ENCODE peak calls at places on chromosome 4, in four cellular contexts. A is testis, D is Peyer's patch, F is lower leg skin. V is an unnamed sample.

GRCh38 chr4:183960912-183961569 is 55.9 kb downstream of the STOX2 start:
- DNase-seq in A (no peak), D (no peak), F (no peak), V (no peak)

GRCh38 chr4:93031431-93032098 is 727.8 kb downstream of the GRID2 start:
- DNase-seq in A (no peak), D (no peak), F (no peak), V (no peak)

GRCh38 chr4:85964298-85964697 is 395.6 kb downstream of the MAPK10 start:
- DNase-seq in A (no peak), D (no peak), F (no peak), V (no peak)

GRCh38 chr4:140052050-140052449 is 101.9 kb downstream of the MAML3 start:
- DNase-seq in A (peak), D (peak), F (no peak), V (no peak)

GRCh38 chr4:136078971-136079370 is 1453.3 kb downstream of the PCDH18 start:
- DNase-seq in A (no peak), D (no peak), F (no peak), V (no peak)

GRCh38 chr4:155809835-155810234 is 51.0 kb downstream of the GUCY1B1 start:
- DNase-seq in A (no peak), D (no peak), F (no peak), V (no peak)

GRCh38 chr4:57104706-57105560 is 5.3 kb downstream of the IGFBP7 start:
- DNase-seq in A (no peak), D (no peak), F (no peak), V (no peak)

GRCh38 chr4:188432328-188432727 is 293.1 kb downstream of the TRIML1 start:
- DNase-seq in A (no peak), D (no peak), F (no peak), V (no peak)

GRCh38 chr4:7539659-7540058 is 104.9 kb upstream of the PSAPL1 start:
- DNase-seq in A (peak), D (no peak), F (no peak), V (peak)

GRCh38 chr4:2647403-2648158 is 108.6 kb downstream of the TNIP2 start:
- DNase-seq in A (peak), D (peak), F (peak), V (no peak)

GRCh38 chr4:81351653-81352455 is 119.9 kb downstream of the RASGEF1B start:
- DNase-seq in A (peak), D (peak), F (peak), V (no peak)

GRCh38 chr4:32962100-32962499 is 2241.9 kb downstream of the PCDH7 start:
- DNase-seq in A (no peak), D (no peak), F (no peak), V (no peak)

GRCh38 chr4:88159137-88159725 is 792 bp upstream of the ABCG2 start:
- DNase-seq in A (peak), D (no peak), F (no peak), V (no peak)

GRCh38 chr4:1416948-1417260 is 10.7 kb upstream of the NKX1-1 start:
- DNase-seq in A (no peak), D (peak), F (peak), V (no peak)

GRCh38 chr4:1571165-1571908 is 112.8 kb downstream of the FAM53A start:
- DNase-seq in A (no peak), D (no peak), F (no peak), V (no peak)

GRCh38 chr4:155855897-155856296 is 10.2 kb downstream of the ASIC5 start:
- DNase-seq in A (no peak), D (no peak), F (no peak), V (no peak)

GRCh38 chr4:74097161-74097560 is 1.8 kb downstream of the CXCL2 start:
- DNase-seq in A (no peak), D (no peak), F (no peak), V (no peak)

GRCh38 chr4:74096265-74096980 is 2.6 kb downstream of the CXCL2 start:
- DNase-seq in A (no peak), D (no peak), F (no peak), V (no peak)

GRCh38 chr4:74100531-74100930 is 1.5 kb upstream of the CXCL2 start:
- DNase-seq in A (no peak), D (no peak), F (no peak), V (no peak)

GRCh38 chr4:74097631-74098550 is 1.1 kb downstream of the CXCL2 start:
- DNase-seq in A (no peak), D (no peak), F (no peak), V (no peak)

GRCh38 chr4:74098628-74098995 is 383 bp downstream of the CXCL2 start:
- DNase-seq in A (no peak), D (no peak), F (no peak), V (no peak)
- TF ChIP-seq CTCF in A (peak), D (no peak), F (no peak), V (no peak)

GRCh38 chr4:153234923-153235322 is 30.7 kb downstream of the TRIM2 start:
- DNase-seq in A (no peak), D (no peak), F (no peak), V (no peak)

GRCh38 chr4:153233761-153234371 is 29.6 kb downstream of the TRIM2 start:
- DNase-seq in A (no peak), D (no peak), F (peak), V (no peak)

GRCh38 chr4:153228512-153229145 is 24.4 kb downstream of the TRIM2 start:
- DNase-seq in A (no peak), D (no peak), F (no peak), V (no peak)

GRCh38 chr4:153227501-153227900 is 23.3 kb downstream of the TRIM2 start:
- DNase-seq in A (no peak), D (no peak), F (no peak), V (no peak)

GRCh38 chr4:153232768-153233167 is 28.5 kb downstream of the TRIM2 start:
- DNase-seq in A (no peak), D (no peak), F (peak), V (no peak)
- TF ChIP-seq CTCF in A (no peak), D (no peak), F (no peak), V (no peak)

DNA sequence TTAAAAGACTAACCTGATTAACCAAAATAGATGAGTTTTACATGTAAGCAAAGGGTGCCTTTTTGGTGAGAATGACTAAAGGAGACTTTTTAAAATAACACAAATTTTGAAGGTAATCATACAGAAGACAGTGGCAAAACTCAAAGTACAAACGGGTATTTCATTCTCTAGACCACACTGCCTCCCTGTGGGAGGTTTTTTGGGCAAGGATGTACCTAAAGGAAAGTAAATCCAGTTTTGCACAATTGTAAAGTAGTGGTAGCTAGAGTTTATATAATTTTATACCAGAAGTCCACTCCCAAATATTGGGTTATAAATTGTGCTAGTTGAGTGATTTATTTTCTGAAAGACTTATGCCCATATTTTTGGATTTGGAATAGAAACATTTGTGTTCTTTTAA is 201.0 kb downstream of the PAPSS1 start:
- DNase-seq in A (peak), D (no peak), F (no peak), V (no peak)
- TF ChIP-seq CTCF in A (no peak), D (no peak), F (no peak), V (peak)

GRCh38 chr4:40990202-40990898 is 224.0 kb downstream of the APBB2 start:
- DNase-seq in A (no peak), D (no peak), F (no peak), V (peak)

GRCh38 chr4:40986375-40986774 is 228.0 kb downstream of the APBB2 start:
- DNase-seq in A (no peak), D (no peak), F (no peak), V (no peak)

GRCh38 chr4:40984051-40984450 is 230.3 kb downstream of the APBB2 start:
- DNase-seq in A (no peak), D (no peak), F (no peak), V (no peak)

GRCh38 chr4:40990899-40991265 is 223.5 kb downstream of the APBB2 start:
- DNase-seq in A (no peak), D (no peak), F (no peak), V (peak)

GRCh38 chr4:40987151-40987550 is 227.2 kb downstream of the APBB2 start:
- DNase-seq in A (no peak), D (no peak), F (no peak), V (no peak)
- TF ChIP-seq CTCF in A (no peak), D (no peak), F (no peak), V (no peak)

GRCh38 chr4:13933163-13933562 is 305.6 kb upstream of the BOD1L1 start:
- DNase-seq in A (no peak), D (no peak), F (no peak), V (no peak)
- TF ChIP-seq CTCF in A (no peak), D (no peak), F (no peak), V (no peak)

V was measured in CD14-positive monocyte.